ENCODE peak calls at places on chromosomes 16 and 17, in ten cellular contexts. A is Peyer's patch, Z is upper lobe of left lung, R is uterus, S is lower leg skin, O is H54, N is gastrocnemius medialis, Y is heart left ventricle, V is K562, M is tibial nerve. Q is an unnamed sample.

GRCh38 chr17:74745548-74746177 is 2.8 kb upstream of the NHERF1 start:
- DNase-seq in A (peak; percentile 43), Z (no peak), R (no peak), S (no peak), O (no peak), N (no peak), Y (no peak), V (no peak), M (no peak), Q (peak; percentile 67)

GRCh38 chr17:17780941-17781590 is 55.7 kb downstream of the SREBF1 start:
- DNase-seq in A (no peak), Z (no peak), R (peak; percentile 70), S (no peak), O (peak; percentile 88), N (no peak), Y (no peak), V (no peak), M (no peak), Q (no peak)

GRCh38 chr16:87409153-87409552 is 17.0 kb downstream of the MAP1LC3B start:
- DNase-seq in A (no peak), Z (no peak), R (no peak), S (peak; percentile 65), O (no peak), N (no peak), Y (no peak), V (no peak), M (no peak), Q (peak; percentile 46)

GRCh38 chr16:53734908-53735307 is 31.0 kb downstream of the FTO start:
- DNase-seq in A (no peak), Z (no peak), R (no peak), S (no peak), O (no peak), N (no peak), Y (no peak), V (no peak), M (no peak), Q (no peak)

GRCh38 chr16:15502041-15502725 is 67.8 kb downstream of the BMERB1 start:
- DNase-seq in A (no peak), Z (no peak), R (no peak), S (no peak), O (peak; percentile 81), N (no peak), Y (no peak), V (peak; percentile 43), M (no peak), Q (no peak)

GRCh38 chr16:24950275-24950674 is 64.9 kb downstream of the ARHGAP17 start:
- DNase-seq in A (peak; percentile 71), Z (no peak), R (no peak), S (peak; percentile 61), O (peak; percentile 40), N (no peak), Y (no peak), V (no peak), M (no peak), Q (no peak)

GRCh38 chr16:12538667-12539081 is 265.0 kb downstream of the CPPED1 start:
- DNase-seq in A (no peak), Z (no peak), R (no peak), S (no peak), O (no peak), N (no peak), Y (no peak), V (no peak), M (no peak), Q (no peak)

GRCh38 chr17:79027925-79028491 is 4.0 kb downstream of the C1QTNF1 start:
- DNase-seq in A (peak; percentile 44), Z (peak; percentile 76), R (peak; percentile 23), S (peak; percentile 86), O (peak; percentile 66), N (no peak), Y (no peak), V (no peak), M (peak; percentile 13), Q (no peak)

GRCh38 chr17:39921323-39921722 is 2.9 kb upstream of the GSDMB start:
- DNase-seq in A (no peak), Z (no peak), R (no peak), S (no peak), O (no peak), N (no peak), Y (no peak), V (no peak), M (no peak), Q (no peak)

GRCh38 chr17:39919087-39919683 is 750 bp upstream of the GSDMB start:
- DNase-seq in A (peak; percentile 60), Z (no peak), R (no peak), S (no peak), O (no peak), N (no peak), Y (no peak), V (peak; percentile 71), M (no peak), Q (no peak)

GRCh38 chr17:39922006-39922405 is 3.6 kb upstream of the GSDMB start:
- DNase-seq in A (no peak), Z (no peak), R (no peak), S (no peak), O (no peak), N (no peak), Y (no peak), V (no peak), M (no peak), Q (no peak)

GRCh38 chr17:39923230-39923629 is 4.2 kb downstream of the ORMDL3 start:
- DNase-seq in A (no peak), Z (no peak), R (no peak), S (no peak), O (no peak), N (no peak), Y (no peak), V (no peak), M (no peak), Q (no peak)

DNA sequence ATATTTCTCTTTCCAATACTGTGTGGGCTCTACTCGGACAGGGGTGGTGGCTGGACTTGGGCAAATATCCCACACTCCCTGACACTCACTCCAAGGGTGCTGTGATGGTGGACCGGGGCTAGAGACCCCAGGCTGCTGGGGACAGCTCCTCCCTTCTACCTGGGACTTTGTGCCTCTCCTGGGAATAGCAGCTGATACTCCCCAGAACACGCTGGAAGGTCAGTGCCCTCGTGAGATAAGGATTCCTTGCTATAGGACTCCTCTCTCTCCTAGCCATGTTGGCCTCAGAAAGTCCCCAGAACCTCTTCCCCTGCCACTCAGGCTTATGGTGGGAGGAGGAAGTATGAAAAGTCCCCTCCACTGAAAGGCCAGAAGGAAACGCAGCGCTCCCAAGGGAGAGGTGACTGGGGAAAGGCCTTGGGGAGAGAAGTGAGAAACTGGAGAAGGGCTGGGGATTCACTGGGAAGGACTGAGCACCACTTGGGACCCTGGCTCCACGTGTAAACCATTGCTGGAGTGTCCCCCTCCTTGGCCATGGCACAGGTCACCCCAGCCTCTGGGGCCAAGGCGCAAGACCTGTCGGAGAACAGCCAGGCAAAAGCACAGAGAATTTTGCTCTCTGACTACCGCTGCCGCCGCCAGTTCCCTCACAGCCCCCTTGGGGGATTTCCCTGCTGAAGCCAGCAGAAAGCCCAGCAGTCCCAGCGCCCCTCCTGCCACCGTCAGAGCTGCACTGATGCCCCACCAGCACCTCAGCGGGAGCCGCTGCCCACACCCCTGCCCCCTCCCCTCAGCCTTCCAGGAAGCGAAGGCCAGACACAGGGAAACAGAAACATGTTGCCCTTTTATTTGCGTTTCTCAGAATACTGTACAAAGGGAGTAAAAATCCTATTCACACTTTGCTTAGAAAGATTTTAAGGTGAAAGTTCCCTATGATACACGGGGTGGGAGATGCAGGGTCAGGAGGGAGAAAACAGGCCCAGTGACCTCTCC is 2.1 kb upstream of the GSDMB start:
- DNase-seq in A (no peak), Z (peak; percentile 60), R (no peak), S (no peak), O (no peak), N (no peak), Y (no peak), V (no peak), M (no peak), Q (peak; percentile 76)
- TF ChIP-seq POLR2A in A (no peak), Z (no peak), R (no peak), S (no peak), O (no peak), N (no peak), Y (no peak), V (peak; percentile 16), M (no peak), Q (no peak)

GRCh38 chr16:30922960-30923535 is 324 bp upstream of the FBXL19 start:
- DNase-seq in A (peak; percentile 100), Z (peak; percentile 97), R (peak; percentile 99), S (peak; percentile 100), O (peak; percentile 92), N (peak; percentile 100), Y (peak; percentile 100), V (peak; percentile 89), M (peak; percentile 99), Q (peak; percentile 99)

GRCh38 chr16:30921748-30922419 is 1.5 kb upstream of the FBXL19 start:
- DNase-seq in A (peak; percentile 95), Z (peak; percentile 66), R (peak; percentile 92), S (peak; percentile 98), O (peak; percentile 76), N (peak; percentile 52), Y (peak; percentile 90), V (peak; percentile 88), M (peak; percentile 73), Q (peak; percentile 96)

GRCh38 chr16:30921459-30921747 is 2.0 kb upstream of the FBXL19 start:
- DNase-seq in A (no peak), Z (no peak), R (no peak), S (no peak), O (no peak), N (no peak), Y (no peak), V (no peak), M (no peak), Q (no peak)

GRCh38 chr16:30923554-30924085 is at the start of gene FBXL19:
- DNase-seq in A (peak; percentile 63), Z (peak; percentile 90), R (peak; percentile 67), S (peak; percentile 92), O (no peak), N (no peak), Y (peak; percentile 60), V (no peak), M (peak; percentile 36), Q (peak; percentile 92)

GRCh38 chr16:30922420-30922959 is 882 bp upstream of the FBXL19 start:
- DNase-seq in A (peak; percentile 100), Z (peak; percentile 98), R (peak; percentile 100), S (peak; percentile 100), O (peak; percentile 95), N (peak; percentile 100), Y (peak; percentile 100), V (peak; percentile 87), M (peak; percentile 99), Q (peak; percentile 100)
- TF ChIP-seq POLR2A in A (peak; percentile 42), Z (peak; percentile 46), R (no peak), S (no peak), O (peak; percentile 8), N (no peak), Y (no peak), V (no peak), M (no peak), Q (no peak)

GRCh38 chr17:44997733-44998520 is 29.8 kb upstream of the C1QL1 start:
- DNase-seq in A (no peak), Z (no peak), R (no peak), S (no peak), O (no peak), N (no peak), Y (peak; percentile 33), V (no peak), M (no peak), Q (no peak)
- TF ChIP-seq POLR2A in A (no peak), Z (no peak), R (no peak), S (no peak), O (no peak), N (no peak), Y (no peak), V (no peak), M (no peak), Q (no peak)

DNA sequence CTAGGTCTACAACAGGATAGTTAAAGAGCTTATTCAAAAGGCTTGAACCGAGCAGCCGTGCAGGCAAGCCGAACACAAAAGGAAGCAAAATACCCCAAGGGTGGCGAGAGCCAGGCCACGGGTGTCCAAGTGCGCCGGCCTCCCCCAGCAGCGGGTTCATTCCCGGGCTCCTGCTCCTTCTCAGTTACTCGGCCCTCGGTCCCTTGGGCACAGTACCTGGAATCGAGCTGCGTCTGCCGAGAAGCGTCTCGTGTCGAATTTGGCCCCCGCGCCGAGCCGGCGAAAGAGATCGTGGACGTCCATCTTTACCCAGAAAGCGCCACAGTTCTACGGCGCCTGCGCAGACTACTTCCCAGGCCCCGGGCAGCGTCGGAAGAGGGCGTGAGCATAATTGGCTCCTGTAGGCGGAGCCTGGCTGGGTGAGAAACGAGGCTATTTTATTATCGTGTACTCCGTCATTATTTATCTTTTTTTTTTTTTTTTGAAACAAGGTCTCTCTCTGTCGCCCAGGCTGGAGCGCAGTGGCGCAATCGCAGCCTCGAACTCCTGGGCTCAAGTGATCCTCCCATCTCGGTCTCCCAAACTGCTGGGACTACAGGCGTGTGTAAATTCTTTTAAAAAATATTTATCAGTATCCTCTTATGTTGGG is at the start of gene DDX52:
- DNase-seq in A (peak; percentile 97), Z (peak; percentile 92), R (peak; percentile 90), S (peak; percentile 98), O (peak; percentile 73), N (peak; percentile 71), Y (peak; percentile 90), V (peak; percentile 95), M (peak; percentile 82), Q (peak; percentile 97)
- TF ChIP-seq POLR2A in A (no peak), Z (peak; percentile 68), R (peak; percentile 64), S (no peak), O (peak; percentile 88), N (peak; percentile 54), Y (peak; percentile 55), V (peak; percentile 90), M (peak; percentile 53), Q (no peak)

Q was measured in spleen.